ENCODE peak calls at places on chromosomes 6 and 20, in ten cellular contexts. G, D, N, S, O, C, H, X, W and M are unnamed samples. For H3K27me3, the result is how much of the 10 kb centered on the place peaks cover.

GRCh38 chr6:122568865-122569264 is 41.3 kb upstream of the PKIB start:
- DNase-seq in G (no peak), D (no peak), N (no peak), S (no peak), O (peak), C (no peak), H (no peak), X (no peak), W (no peak), M (no peak)

GRCh38 chr20:18092890-18093289 is 35.2 kb upstream of the OVOL2 start:
- DNase-seq in G (no peak), D (no peak), N (no peak), S (no peak), O (no peak), C (peak), H (no peak), X (no peak), W (no peak), M (no peak)

GRCh38 chr6:48032156-48032555 is 78.8 kb downstream of the PTCHD4 start:
- DNase-seq in G (peak), D (no peak), N (no peak), S (no peak), O (no peak), C (no peak), H (peak), X (no peak), W (no peak), M (no peak)

GRCh38 chr6:13404892-13405254 is 76.5 kb upstream of the TBC1D7 start:
- DNase-seq in G (no peak), D (no peak), N (no peak), S (no peak), O (no peak), C (no peak), H (no peak), X (no peak), W (no peak), M (no peak)

GRCh38 chr6:37938909-37939308 is 119.4 kb downstream of the ZFAND3 start:
- DNase-seq in G (no peak), D (no peak), N (no peak), S (no peak), O (no peak), C (no peak), H (no peak), X (no peak), W (no peak), M (no peak)

GRCh38 chr20:19423097-19423891 is 210.9 kb downstream of the SLC24A3 start:
- DNase-seq in G (no peak), D (no peak), N (no peak), S (no peak), O (no peak), C (no peak), H (no peak), X (no peak), W (no peak), M (no peak)

GRCh38 chr6:37696220-37696840 is 1.4 kb downstream of the MDGA1 start:
- DNase-seq in G (peak), D (no peak), N (no peak), S (no peak), O (no peak), C (no peak), H (peak), X (peak), W (peak), M (peak)

GRCh38 chr6:135451617-135452190 is 45.8 kb downstream of the AHI1 start:
- DNase-seq in G (no peak), D (peak), N (no peak), S (no peak), O (no peak), C (peak), H (peak), X (no peak), W (no peak), M (no peak)

GRCh38 chr6:170211404-170212025 is 79.4 kb downstream of the DLL1 start:
- DNase-seq in G (peak), D (no peak), N (peak), S (no peak), O (no peak), C (no peak), H (no peak), X (no peak), W (peak), M (no peak)

GRCh38 chr20:54174452-54175175 is 828 bp upstream of the CYP24A1 start:
- DNase-seq in G (no peak), D (no peak), N (no peak), S (no peak), O (no peak), C (no peak), H (no peak), X (no peak), W (no peak), M (no peak)

GRCh38 chr20:54173653-54174451 is at the start of gene CYP24A1:
- DNase-seq in G (no peak), D (no peak), N (no peak), S (no peak), O (peak), C (no peak), H (no peak), X (no peak), W (peak), M (no peak)

GRCh38 chr20:54172532-54172855 is 1.3 kb downstream of the CYP24A1 start:
- DNase-seq in G (no peak), D (no peak), N (no peak), S (no peak), O (no peak), C (no peak), H (no peak), X (no peak), W (no peak), M (no peak)

GRCh38 chr20:54170963-54171362 is 2.8 kb downstream of the CYP24A1 start:
- DNase-seq in G (no peak), D (no peak), N (no peak), S (no peak), O (no peak), C (no peak), H (no peak), X (no peak), W (no peak), M (no peak)

DNA sequence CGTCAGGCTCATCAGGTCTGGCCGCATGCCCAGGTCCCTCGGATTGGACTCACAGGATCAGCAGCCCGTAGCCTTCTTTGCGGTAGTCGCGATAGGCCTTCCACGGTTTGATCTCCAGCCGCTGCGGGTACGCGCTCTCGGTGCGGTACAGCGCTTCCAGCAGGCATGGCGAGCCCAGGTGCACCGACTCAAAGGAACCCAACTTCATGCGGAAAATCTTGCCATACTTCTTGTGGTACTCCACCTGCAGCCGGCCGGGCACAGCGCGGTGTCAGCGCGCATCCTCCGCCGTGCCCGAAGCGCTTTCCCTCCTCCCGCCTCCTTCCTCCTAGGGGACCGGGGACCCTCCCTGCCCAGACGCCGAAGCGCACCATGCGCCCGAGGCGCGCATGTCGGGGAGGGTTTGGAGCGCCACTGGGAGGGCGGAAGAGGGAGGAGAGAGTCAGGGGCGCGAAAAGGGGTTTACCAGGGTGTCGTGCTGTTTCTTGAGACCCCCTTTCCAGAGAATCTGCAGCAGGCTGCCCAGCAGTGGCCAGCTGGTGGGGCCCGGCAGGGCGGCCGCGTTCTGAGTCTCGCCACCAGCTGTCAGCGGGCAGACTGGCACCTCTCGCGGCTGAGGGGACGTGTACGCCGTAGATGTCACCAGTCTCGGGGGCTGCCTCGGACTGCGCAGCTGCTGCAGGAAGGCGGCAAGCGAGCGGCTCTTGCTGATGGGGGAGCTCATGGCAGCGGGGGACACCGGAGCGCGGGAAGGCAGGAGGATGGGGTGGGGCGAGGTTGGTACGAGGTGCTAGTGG is 732 bp downstream of the CYP24A1 start:
- DNase-seq in G (no peak), D (no peak), N (no peak), S (no peak), O (no peak), C (no peak), H (no peak), X (no peak), W (no peak), M (no peak)
- H3K27me3 ChIP-seq in G (half or more), D (under half), N (under half), S (under half), O (half or more), C (under half), H (under half), X (half or more), W (half or more), M (under half)

GRCh38 chr6:101826259-101826658 is 432.8 kb downstream of the GRIK2 start:
- DNase-seq in G (no peak), D (no peak), N (no peak), S (no peak), O (no peak), C (no peak), H (no peak), X (no peak), W (no peak), M (no peak)

GRCh38 chr6:101830501-101831031 is 437.1 kb downstream of the GRIK2 start:
- DNase-seq in G (no peak), D (no peak), N (no peak), S (no peak), O (no peak), C (no peak), H (no peak), X (no peak), W (no peak), M (no peak)

GRCh38 chr6:101824551-101825345 is 431.2 kb downstream of the GRIK2 start:
- DNase-seq in G (no peak), D (no peak), N (no peak), S (no peak), O (no peak), C (no peak), H (no peak), X (no peak), W (no peak), M (no peak)

GRCh38 chr6:101832371-101832770 is 438.9 kb downstream of the GRIK2 start:
- DNase-seq in G (no peak), D (no peak), N (no peak), S (peak), O (no peak), C (no peak), H (no peak), X (no peak), W (no peak), M (no peak)

GRCh38 chr6:101826678-101827077 is 433.2 kb downstream of the GRIK2 start:
- DNase-seq in G (no peak), D (no peak), N (no peak), S (no peak), O (no peak), C (no peak), H (no peak), X (no peak), W (no peak), M (no peak)
- TF ChIP-seq POLR2A in G (no peak), D (no peak), N (no peak), S (no peak), O (no peak), C (no peak), H (no peak), X (no peak), W (no peak), M (no peak)

GRCh38 chr6:149948616-149949015 is 6.8 kb downstream of the ULBP2 start:
- DNase-seq in G (no peak), D (no peak), N (no peak), S (no peak), O (no peak), C (no peak), H (no peak), X (no peak), W (no peak), M (no peak)

GRCh38 chr6:149951096-149951495 is 9.3 kb downstream of the ULBP2 start:
- DNase-seq in G (no peak), D (no peak), N (no peak), S (no peak), O (no peak), C (no peak), H (no peak), X (no peak), W (no peak), M (no peak)

GRCh38 chr6:149948011-149948410 is 6.2 kb downstream of the ULBP2 start:
- DNase-seq in G (no peak), D (no peak), N (no peak), S (no peak), O (no peak), C (no peak), H (no peak), X (no peak), W (no peak), M (no peak)

GRCh38 chr6:149950423-149950822 is 8.6 kb downstream of the ULBP2 start:
- DNase-seq in G (no peak), D (no peak), N (no peak), S (no peak), O (no peak), C (no peak), H (no peak), X (no peak), W (no peak), M (no peak)

DNA sequence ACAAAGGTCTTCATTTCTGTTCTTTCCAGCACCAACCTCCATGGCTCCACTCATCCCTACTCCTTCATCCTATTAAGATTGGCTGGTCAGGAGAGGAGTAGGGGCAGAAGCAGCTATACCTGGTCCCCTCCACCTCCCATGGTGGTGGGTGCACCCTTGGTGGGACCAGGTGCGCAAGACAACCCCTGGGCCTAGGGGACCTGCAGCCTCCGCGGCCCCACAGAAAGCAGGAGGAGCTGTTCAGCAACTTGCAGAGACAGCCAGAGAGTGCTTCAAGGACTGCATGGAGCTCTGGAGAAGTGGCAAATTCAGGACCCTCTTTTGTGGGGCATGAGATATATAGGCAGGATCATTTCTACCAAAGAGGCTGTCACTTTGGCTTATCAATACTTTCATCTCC is 9.8 kb downstream of the ULBP2 start:
- DNase-seq in G (no peak), D (no peak), N (no peak), S (no peak), O (no peak), C (no peak), H (no peak), X (no peak), W (no peak), M (no peak)
- H3K27me3 ChIP-seq in G (half or more), D (under half), N (under half), S (under half), O (half or more), C (under half), H (under half), X (half or more), W (half or more), M (under half)

GRCh38 chr6:26249959-26250805 is 114.8 kb upstream of the BTN3A2 start:
- DNase-seq in G (peak), D (no peak), N (peak), S (peak), O (peak), C (peak), H (peak), X (peak), W (peak), M (peak)
- TF ChIP-seq POLR2A in G (no peak), D (no peak), N (peak), S (no peak), O (peak), C (peak), H (peak), X (no peak), W (no peak), M (peak)

DNA sequence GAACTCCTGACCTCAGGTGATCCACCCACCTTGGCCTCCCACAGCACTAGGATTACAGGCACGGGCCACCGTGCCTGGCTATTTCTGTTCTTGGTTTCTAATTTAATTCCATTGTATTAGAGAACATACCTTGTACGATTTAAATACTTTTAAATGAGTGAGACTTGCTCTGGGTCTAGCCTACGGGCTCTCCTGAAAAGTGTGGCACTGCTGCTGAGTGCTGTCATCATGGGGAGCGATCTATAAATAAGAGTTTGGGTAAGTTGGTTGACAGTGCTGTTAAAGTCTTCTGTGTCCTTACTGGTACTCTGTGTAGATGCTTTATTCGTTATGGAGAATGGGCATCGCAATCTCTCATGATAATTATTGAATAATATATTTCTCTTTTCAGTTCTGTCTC is 35.0 kb upstream of the BHLHE23 start:
- DNase-seq in G (no peak), D (no peak), N (no peak), S (peak), O (no peak), C (no peak), H (no peak), X (no peak), W (peak), M (no peak)
- H3K27me3 ChIP-seq in G (under half), D (under half), N (under half), S (under half), O (half or more), C (half or more), H (under half), X (half or more), W (half or more), M (under half)

GRCh38 chr20:34873583-34874093 is 982 bp upstream of the GGT7 start:
- DNase-seq in G (no peak), D (no peak), N (no peak), S (no peak), O (no peak), C (no peak), H (no peak), X (no peak), W (no peak), M (no peak)

GRCh38 chr20:34874094-34874654 is 1.5 kb upstream of the GGT7 start:
- DNase-seq in G (peak), D (peak), N (peak), S (no peak), O (peak), C (peak), H (peak), X (peak), W (no peak), M (peak)

GRCh38 chr20:34875657-34876160 is 703 bp upstream of the ACSS2 start:
- DNase-seq in G (no peak), D (no peak), N (no peak), S (no peak), O (no peak), C (no peak), H (no peak), X (no peak), W (no peak), M (no peak)

GRCh38 chr20:34877002-34877264 is 521 bp downstream of the ACSS2 start:
- DNase-seq in G (peak), D (no peak), N (no peak), S (no peak), O (no peak), C (no peak), H (no peak), X (no peak), W (no peak), M (no peak)

DNA sequence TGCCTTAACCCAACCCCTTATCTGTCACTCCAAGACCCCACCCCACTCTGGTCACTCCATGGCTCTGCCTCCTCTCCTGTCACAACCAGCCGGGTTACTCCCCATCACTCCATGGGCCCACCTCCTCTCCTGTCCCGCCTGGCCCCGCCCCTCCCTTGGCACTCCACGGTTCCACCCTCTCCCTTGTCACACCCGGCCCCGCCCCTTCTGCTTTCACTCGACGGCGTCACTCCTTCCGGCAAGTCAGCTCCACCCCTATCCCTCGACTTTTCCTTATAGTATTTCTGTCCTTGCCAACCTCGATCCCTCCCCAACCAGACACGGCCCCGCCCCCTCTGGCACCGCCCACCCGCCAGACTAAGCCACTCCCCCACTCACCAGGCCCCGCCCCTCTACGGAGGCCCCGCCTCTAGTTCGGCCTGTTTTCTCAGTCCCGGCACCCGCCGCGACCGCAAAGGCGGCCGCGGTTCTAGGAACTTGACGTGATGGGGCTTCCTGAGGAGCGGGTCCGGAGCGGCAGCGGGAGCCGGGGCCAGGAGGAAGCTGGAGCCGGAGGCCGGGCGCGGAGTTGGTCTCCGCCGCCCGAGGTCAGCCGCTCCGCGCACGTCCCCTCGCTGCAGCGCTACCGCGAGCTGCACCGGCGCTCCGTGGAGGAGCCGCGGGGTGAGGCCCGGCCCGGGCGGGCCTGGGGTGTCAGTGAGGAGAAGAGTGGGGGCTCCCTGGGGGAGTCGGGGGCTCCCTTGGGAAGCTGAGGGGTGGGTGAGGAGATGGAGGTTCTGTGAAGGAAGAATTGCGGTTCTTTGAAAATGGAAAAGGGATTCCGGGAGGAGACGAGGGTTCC is at the start of gene ACSS2:
- DNase-seq in G (peak), D (peak), N (peak), S (peak), O (peak), C (peak), H (peak), X (peak), W (peak), M (peak)
- TF ChIP-seq POLR2A in G (peak), D (peak), N (peak), S (peak), O (peak), C (peak), H (peak), X (peak), W (peak), M (peak)

GRCh38 chr20:63348828-63349515 is 12.2 kb downstream of the CHRNA4 start:
- DNase-seq in G (no peak), D (no peak), N (no peak), S (peak), O (no peak), C (no peak), H (no peak), X (no peak), W (no peak), M (no peak)

GRCh38 chr20:63350597-63351379 is 10.4 kb downstream of the CHRNA4 start:
- DNase-seq in G (no peak), D (no peak), N (no peak), S (peak), O (no peak), C (no peak), H (no peak), X (no peak), W (no peak), M (no peak)

GRCh38 chr20:63347950-63348827 is 13.0 kb downstream of the CHRNA4 start:
- DNase-seq in G (no peak), D (no peak), N (no peak), S (peak), O (no peak), C (no peak), H (no peak), X (no peak), W (no peak), M (no peak)

GRCh38 chr20:63350196-63350595 is 11.0 kb downstream of the CHRNA4 start:
- DNase-seq in G (no peak), D (no peak), N (no peak), S (peak), O (no peak), C (no peak), H (no peak), X (no peak), W (no peak), M (no peak)

GRCh38 chr20:63349516-63349895 is 11.6 kb downstream of the CHRNA4 start:
- DNase-seq in G (no peak), D (no peak), N (no peak), S (peak), O (no peak), C (no peak), H (no peak), X (no peak), W (no peak), M (no peak)
- H3K27me3 ChIP-seq in G (under half), D (under half), N (under half), S (under half), O (under half), C (under half), H (under half), X (half or more), W (under half), M (under half)

GRCh38 chr6:44222486-44222986 is 859 bp upstream of the SLC29A1 start:
- DNase-seq in G (no peak), D (no peak), N (no peak), S (no peak), O (no peak), C (no peak), H (peak), X (no peak), W (no peak), M (no peak)

GRCh38 chr6:44221961-44222335 is 1.4 kb upstream of the SLC29A1 start:
- DNase-seq in G (no peak), D (no peak), N (no peak), S (no peak), O (no peak), C (no peak), H (no peak), X (no peak), W (no peak), M (no peak)

GRCh38 chr6:44220913-44221290 is 2.5 kb upstream of the SLC29A1 start:
- DNase-seq in G (no peak), D (no peak), N (no peak), S (no peak), O (no peak), C (no peak), H (no peak), X (no peak), W (no peak), M (no peak)

GRCh38 chr6:44219815-44220784 is 3.3 kb upstream of the SLC29A1 start:
- DNase-seq in G (no peak), D (no peak), N (no peak), S (no peak), O (no peak), C (no peak), H (no peak), X (no peak), W (peak), M (no peak)

GRCh38 chr6:44221291-44221960 is 2.0 kb upstream of the SLC29A1 start:
- DNase-seq in G (peak), D (no peak), N (peak), S (peak), O (peak), C (peak), H (peak), X (peak), W (peak), M (peak)
- TF ChIP-seq POLR2A in G (no peak), D (no peak), N (no peak), S (no peak), O (no peak), C (no peak), H (no peak), X (no peak), W (no peak), M (peak)